ENCODE peak calls at places on chromosomes 3 and 15, in six cellular contexts. P, K, X, O, N and S are unnamed samples.

GRCh38 chr15:85563328-85563727 is 182.9 kb downstream of the AKAP13 start:
- DNase-seq in P (no peak), K (peak; percentile 88), X (no peak), O (no peak), N (no peak), S (no peak)

GRCh38 chr15:93274276-93274675 is 185.3 kb upstream of the RGMA start:
- DNase-seq in P (no peak), K (no peak), X (no peak), O (no peak), N (no peak), S (no peak)

GRCh38 chr15:73658645-73659044 is 25.5 kb upstream of the NPTN start:
- DNase-seq in P (no peak), K (no peak), X (no peak), O (no peak), N (no peak), S (no peak)

GRCh38 chr15:81941479-81941878 is 104.3 kb downstream of the MEX3B start:
- DNase-seq in P (no peak), K (no peak), X (no peak), O (no peak), N (no peak), S (no peak)

GRCh38 chr3:18861137-18861536 is 287.2 kb upstream of the KCNH8 start:
- DNase-seq in P (no peak), K (no peak), X (no peak), O (no peak), N (no peak), S (no peak)

GRCh38 chr15:40334941-40335795 is 5.6 kb downstream of the CCDC9B start:
- DNase-seq in P (no peak), K (no peak), X (no peak), O (no peak), N (no peak), S (no peak)

GRCh38 chr3:158845748-158846350 is 44.0 kb downstream of the MFSD1 start:
- DNase-seq in P (peak; percentile 52), K (peak; percentile 28), X (peak; percentile 31), O (peak; percentile 15), N (peak; percentile 38), S (peak; percentile 9)

GRCh38 chr3:146163584-146163983 is 2.6 kb upstream of the PLOD2 start:
- DNase-seq in P (no peak), K (peak; percentile 93), X (no peak), O (no peak), N (no peak), S (no peak)

GRCh38 chr15:92882697-92883642 is 17.2 kb upstream of the CHD2 start:
- DNase-seq in P (peak; percentile 37), K (no peak), X (peak; percentile 51), O (peak; percentile 11), N (peak; percentile 46), S (no peak)

GRCh38 chr15:39691229-39691628 is 91.4 kb downstream of the FSIP1 start:
- DNase-seq in P (no peak), K (peak; percentile 6), X (no peak), O (no peak), N (no peak), S (no peak)

GRCh38 chr3:148974726-148975125 is 16.6 kb upstream of the GYG1 start:
- DNase-seq in P (peak; percentile 43), K (peak; percentile 13), X (no peak), O (no peak), N (no peak), S (no peak)